ENCODE peak calls at places on chromosomes 12 and 14, in eight cellular contexts. Q, M, N, Y, Z, D, C and F are unnamed samples.

GRCh38 chr14:77738559-77739250 is 22.3 kb downstream of the SNW1 start:
- DNase-seq in Q (no peak), C (peak; percentile 16), D (peak; percentile 79), Y (peak; percentile 7), M (peak; percentile 80), Z (no peak), N (peak; percentile 12), F (peak; percentile 51)

GRCh38 chr14:54692261-54692861 is 125.4 kb downstream of the SAMD4A start:
- DNase-seq in N (no peak), Z (no peak), Y (no peak), M (peak; percentile 55), C (no peak), D (peak; percentile 70), Q (no peak), F (peak; percentile 54)

GRCh38 chr14:105450864-105451720 is 23.5 kb upstream of the CRIP2 start:
- DNase-seq in M (no peak), Y (no peak), D (no peak), C (no peak), Z (no peak), N (no peak), Q (no peak), F (no peak)

GRCh38 chr14:22601456-22601855 is 3.4 kb downstream of the ABHD4 start:
- DNase-seq in Y (no peak), C (no peak), Z (no peak), Q (no peak), D (no peak), N (no peak), M (no peak), F (no peak)

GRCh38 chr12:51374346-51374745 is 16.9 kb downstream of the GALNT6 start:
- DNase-seq in M (no peak), Q (no peak), Z (no peak), N (peak; percentile 26), Y (no peak), D (peak; percentile 84), C (no peak), F (peak; percentile 26)

GRCh38 chr14:72883963-72884362 is 9.9 kb downstream of the DPF3 start:
- DNase-seq in M (peak; percentile 45), Y (peak; percentile 79), Z (no peak), C (no peak), D (peak; percentile 75), N (peak; percentile 50), Q (no peak), F (peak; percentile 42)

GRCh38 chr12:85874064-85874463 is at the start of gene NTS:
- DNase-seq in D (no peak), Y (peak; percentile 7), M (no peak), Z (no peak), C (no peak), Q (no peak), N (peak; percentile 6), F (peak; percentile 21)

GRCh38 chr12:32198555-32198954 is 91.9 kb downstream of the BICD1 start:
- DNase-seq in Q (no peak), N (peak; percentile 64), C (no peak), M (peak; percentile 41), Y (peak; percentile 95), Z (no peak), D (peak; percentile 39), F (peak; percentile 35)

GRCh38 chr14:92513204-92513965 is at the start of gene RIN3:
- DNase-seq in Y (no peak), Q (no peak), C (peak; percentile 63), D (peak; percentile 64), N (peak; percentile 83), Z (no peak), M (peak; percentile 68), F (peak; percentile 64)

GRCh38 chr14:24051162-24051788 is 534 bp upstream of the CARMIL3 start:
- DNase-seq in Q (peak; percentile 39), M (no peak), Z (no peak), Y (no peak), C (peak; percentile 56), N (peak; percentile 8), D (no peak), F (no peak)

GRCh38 chr12:110733089-110733715 is 9.5 kb downstream of the PPP1CC start:
- DNase-seq in C (no peak), D (peak; percentile 76), N (peak; percentile 80), Z (no peak), Y (no peak), Q (no peak), M (peak; percentile 63), F (peak; percentile 73)

GRCh38 chr14:105891631-105892452 is 365.5 kb downstream of the TMEM121 start:
- DNase-seq in M (no peak), Q (peak; percentile 5), Y (no peak), C (no peak), N (no peak), D (no peak), Z (no peak), F (no peak)

GRCh38 chr12:47378907-47379306 is 299.1 kb upstream of the AMIGO2 start:
- DNase-seq in Q (no peak), Z (no peak), D (peak; percentile 45), C (no peak), N (no peak), M (peak; percentile 37), Y (no peak), F (no peak)

GRCh38 chr14:99511421-99512109 is 30.4 kb downstream of the CCNK start:
- DNase-seq in M (peak; percentile 67), Q (peak; percentile 54), Z (peak; percentile 5), N (no peak), Y (no peak), D (no peak), C (no peak), F (peak; percentile 30)

GRCh38 chr12:4579305-4580097 is 17.5 kb downstream of the DYRK4 start:
- DNase-seq in N (peak; percentile 49), Q (no peak), Y (peak; percentile 13), D (peak; percentile 23), Z (no peak), C (peak; percentile 58), M (no peak), F (peak; percentile 47)

GRCh38 chr14:68679301-68679700 is 113.6 kb downstream of the ZFP36L1 start:
- DNase-seq in N (no peak), M (no peak), D (no peak), Z (no peak), C (no peak), Q (no peak), Y (no peak), F (no peak)

GRCh38 chr12:116916714-116917114 is 6.0 kb downstream of the FBXW8 start:
- DNase-seq in C (peak; percentile 7), D (peak; percentile 67), N (peak; percentile 78), Z (peak; percentile 16), Q (no peak), Y (peak; percentile 70), M (peak; percentile 91), F (peak; percentile 90)

GRCh38 chr12:132491349-132491663 is 1.4 kb downstream of the FBRSL1 start:
- DNase-seq in Y (peak; percentile 8), N (no peak), Z (no peak), C (no peak), Q (no peak), M (no peak), D (no peak), F (no peak)

GRCh38 chr12:16610006-16610520 is 4.1 kb upstream of the LMO3 start:
- DNase-seq in C (no peak), Z (no peak), N (no peak), M (no peak), Y (peak; percentile 53), D (no peak), Q (no peak), F (no peak)
- H3K4me3 ChIP-seq in C (no peak overlapping the region), Z (no peak overlapping the region), N (no peak overlapping the region), M (no peak overlapping the region), Y (peak overlapping the region; percentile 60), D (no peak overlapping the region), Q (no peak overlapping the region), F (no peak overlapping the region)

GRCh38 chr12:98372340-98373018 is 142.9 kb upstream of the TMPO start:
- DNase-seq in Q (no peak), Z (no peak), N (no peak), C (no peak), M (no peak), D (no peak), Y (no peak), F (no peak)

GRCh38 chr12:98370976-98371375 is 144.4 kb upstream of the TMPO start:
- DNase-seq in M (peak; percentile 4), Z (no peak), Q (no peak), Y (no peak), C (no peak), N (no peak), D (no peak), F (no peak)

GRCh38 chr12:98371419-98371818 is 144.0 kb upstream of the TMPO start:
- DNase-seq in Z (no peak), Q (no peak), M (peak; percentile 49), N (no peak), D (peak; percentile 24), C (no peak), Y (no peak), F (peak; percentile 37)

GRCh38 chr12:98373019-98373554 is 142.3 kb upstream of the TMPO start:
- DNase-seq in D (peak; percentile 73), Y (peak; percentile 52), Z (no peak), M (peak; percentile 41), N (peak; percentile 48), Q (no peak), C (peak; percentile 12), F (peak; percentile 73)

DNA sequence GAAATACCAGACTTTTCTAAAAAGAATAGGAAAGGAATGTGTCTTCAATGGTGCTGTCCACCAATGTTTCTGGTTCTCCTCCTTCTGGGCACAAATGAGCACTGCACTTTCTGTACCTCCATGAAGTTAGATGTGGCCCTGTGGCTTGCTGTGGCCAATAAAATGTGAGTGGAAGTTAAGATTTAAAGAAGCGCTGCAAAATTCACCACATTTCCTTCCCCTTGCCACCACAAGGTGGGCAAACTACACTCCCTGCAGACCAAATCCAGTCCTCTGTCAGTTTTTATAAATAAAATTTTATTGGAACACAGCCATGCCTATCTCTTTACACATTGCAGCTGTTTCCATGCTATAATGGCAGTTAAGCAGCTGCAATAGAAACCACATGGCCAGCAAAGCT is 141.4 kb upstream of the TMPO start:
- DNase-seq in Y (no peak), Z (peak; percentile 12), N (no peak), C (no peak), Q (no peak), D (peak; percentile 18), M (no peak), F (peak; percentile 38)
- TF ChIP-seq CTCF in Y (peak; percentile 38), Z (peak; percentile 44), N (peak; percentile 14), C (no peak), Q (no peak), D (peak; percentile 42), M (peak; percentile 12), F (peak; percentile 52)

DNA sequence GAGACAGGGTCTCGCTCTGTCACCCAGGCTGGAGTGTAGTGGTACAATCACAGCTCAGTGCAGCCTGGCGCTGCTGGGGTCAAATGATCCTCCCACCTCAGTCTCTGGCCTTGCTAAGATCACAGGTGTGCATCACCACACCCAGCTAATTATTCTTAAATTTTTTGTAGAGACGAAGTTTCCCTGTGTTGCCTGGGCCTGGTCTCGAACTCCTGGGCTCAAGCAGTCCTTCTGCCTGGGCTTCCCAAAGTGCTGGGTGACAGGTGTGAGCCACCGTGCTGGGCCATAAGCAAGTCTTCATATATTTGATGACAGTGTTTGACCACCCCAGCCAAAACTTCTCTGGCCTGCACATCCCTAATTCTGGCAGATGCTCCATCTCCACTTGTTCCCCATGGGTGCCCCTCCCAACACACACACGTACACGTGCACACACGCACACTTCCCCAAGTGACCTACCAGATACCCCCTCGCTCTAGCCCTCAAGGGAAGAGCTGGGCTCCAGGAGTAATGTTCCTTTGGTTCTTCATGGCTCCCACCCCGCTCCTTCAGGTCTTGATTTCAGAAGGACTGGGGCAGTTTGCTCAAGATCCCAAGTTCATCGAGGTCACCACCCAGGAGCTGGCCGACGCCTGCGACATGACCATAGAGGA is 104.3 kb upstream of the FKBP4 start:
- DNase-seq in Y (no peak), M (no peak), N (no peak), Q (no peak), D (no peak), Z (no peak), C (no peak), F (no peak)
- H3K4me3 ChIP-seq in Y (peak overlapping the region; percentile 38), M (no peak overlapping the region), N (peak overlapping the region; percentile 22), Q (peak overlapping the region; percentile 18), D (no peak overlapping the region), Z (no peak overlapping the region), C (no peak overlapping the region), F (no peak overlapping the region)

GRCh38 chr12:54012631-54013398 is 4.0 kb downstream of the HOXC8 start:
- DNase-seq in Q (no peak), Y (no peak), Z (no peak), M (no peak), C (no peak), N (no peak), D (no peak), F (no peak)
- TF ChIP-seq CTCF in Q (no peak), Y (no peak), Z (peak; percentile 41), M (no peak), C (no peak), N (no peak), D (no peak), F (no peak)